ENCODE peak calls at places on chromosomes 12 and 14, in four cellular contexts. F, Z, J and U are unnamed samples.

GRCh38 chr14:81033841-81034240 is 78.4 kb downstream of the TSHR start:
- DNase-seq in F (no peak), Z (no peak), J (no peak), U (no peak)

GRCh38 chr12:110005319-110005973 is 6.2 kb downstream of the ANKRD13A start:
- DNase-seq in F (peak), Z (no peak), J (no peak), U (no peak)

GRCh38 chr14:79961197-79961596 is 250.1 kb downstream of the DIO2 start:
- DNase-seq in F (no peak), Z (no peak), J (no peak), U (no peak)

GRCh38 chr12:28872654-28873268 is 276.3 kb upstream of the FAR2 start:
- DNase-seq in F (peak), Z (no peak), J (no peak), U (peak)

GRCh38 chr12:25307818-25308217 is 57.1 kb upstream of the KRAS start:
- DNase-seq in F (no peak), Z (no peak), J (no peak), U (no peak)

GRCh38 chr14:68306934-68307758 is 485.7 kb downstream of the ZFP36L1 start:
- DNase-seq in F (no peak), Z (no peak), J (peak), U (no peak)

GRCh38 chr14:74244115-74244514 is 4.9 kb downstream of the VSX2 start:
- DNase-seq in F (no peak), Z (no peak), J (no peak), U (no peak)

GRCh38 chr12:62653740-62654139 is 187.1 kb downstream of the MON2 start:
- DNase-seq in F (no peak), Z (no peak), J (no peak), U (no peak)

GRCh38 chr12:28216016-28216415 is 25.8 kb downstream of the CCDC91 start:
- DNase-seq in F (no peak), Z (no peak), J (no peak), U (no peak)